ENCODE peak calls at places on chromosomes 16 and 17, in four cellular contexts. F, W, Q and B are unnamed samples.

GRCh38 chr17:31494259-31495048 is 103.0 kb downstream of the RAB11FIP4 start:
- DNase-seq in F (peak; percentile 46), W (peak; percentile 83), Q (no peak), B (peak; percentile 89)

GRCh38 chr17:40550608-40551007 is 14.7 kb downstream of the CCR7 start:
- DNase-seq in F (no peak), W (no peak), Q (no peak), B (no peak)

GRCh38 chr17:67575325-67575724 is 142.4 kb upstream of the NOL11 start:
- DNase-seq in F (no peak), W (peak; percentile 68), Q (no peak), B (no peak)

GRCh38 chr16:84555418-84556196 is 51.1 kb upstream of the MEAK7 start:
- DNase-seq in F (no peak), W (no peak), Q (no peak), B (no peak)

GRCh38 chr17:79706931-79707382 is 23.8 kb upstream of the ENPP7 start:
- DNase-seq in F (no peak), W (no peak), Q (no peak), B (no peak)

GRCh38 chr17:50129946-50130777 is at the start of gene SAMD14:
- DNase-seq in F (peak; percentile 67), W (no peak), Q (peak; percentile 64), B (no peak)

GRCh38 chr17:75034236-75034908 is 12.4 kb downstream of the ATP5PD start:
- DNase-seq in F (peak; percentile 68), W (peak; percentile 88), Q (peak; percentile 72), B (peak; percentile 93)

GRCh38 chr17:19812407-19812806 is 55.3 kb downstream of the ULK2 start:
- DNase-seq in F (no peak), W (no peak), Q (no peak), B (no peak)

GRCh38 chr17:680554-680953 is 34.1 kb downstream of the VPS53 start:
- DNase-seq in F (no peak), W (no peak), Q (no peak), B (peak; percentile 3)

GRCh38 chr17:14048169-14048568 is 21.1 kb upstream of the COX10 start:
- DNase-seq in F (no peak), W (no peak), Q (peak; percentile 23), B (no peak)

GRCh38 chr17:59751955-59752413 is 44.5 kb downstream of the VMP1 start:
- DNase-seq in F (no peak), W (no peak), Q (no peak), B (no peak)

GRCh38 chr17:78820841-78821240 is 19.8 kb downstream of the USP36 start:
- DNase-seq in F (no peak), W (no peak), Q (no peak), B (no peak)

GRCh38 chr17:82371333-82372062 is at the start of gene UTS2R:
- DNase-seq in F (no peak), W (no peak), Q (no peak), B (no peak)
- TF ChIP-seq SPI1 in F (no peak), W (no peak), Q (no peak), B (no peak)

DNA sequence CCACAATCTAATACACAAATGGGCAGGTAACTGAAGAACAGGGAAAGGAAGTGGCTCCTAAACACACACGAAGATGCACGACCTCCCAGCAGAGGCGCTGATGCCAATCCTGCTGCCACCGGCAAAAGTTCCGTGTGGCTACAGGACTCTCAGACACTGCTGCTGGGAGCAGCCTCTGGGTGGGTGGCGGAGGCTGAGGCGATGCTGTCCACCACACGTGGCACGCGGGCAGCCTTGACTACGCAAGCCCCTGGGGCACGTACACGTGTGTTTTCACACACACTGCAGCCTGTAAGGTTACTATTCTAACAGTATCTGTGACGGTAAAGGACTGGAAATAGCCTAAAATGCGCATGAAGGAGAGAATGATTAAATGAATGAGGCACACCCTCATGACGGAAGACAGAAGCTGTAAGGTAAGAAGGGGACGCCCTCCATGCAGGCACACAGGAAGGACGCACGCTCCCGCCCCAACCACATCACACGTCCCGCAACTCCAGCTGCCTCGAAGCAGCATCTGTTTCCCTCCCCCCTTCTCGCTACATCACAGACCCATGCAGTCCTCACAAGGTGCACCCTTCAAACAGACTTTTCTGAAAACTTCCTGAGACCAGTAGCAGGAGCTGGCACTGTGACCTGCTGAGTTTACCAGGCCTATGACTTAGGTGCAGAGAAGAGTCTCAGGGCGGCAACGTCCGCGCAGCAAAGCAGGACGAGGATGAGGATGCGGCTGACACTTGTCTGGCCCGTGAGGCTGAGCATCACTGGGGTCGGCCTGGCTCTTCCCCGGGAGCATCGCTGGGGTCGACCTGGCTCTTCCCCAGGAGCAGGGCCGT is 28.7 kb upstream of the FASN start:
- DNase-seq in F (no peak), W (no peak), Q (no peak), B (no peak)
- TF ChIP-seq SPI1 in F (no peak), W (no peak), Q (no peak), B (no peak)

DNA sequence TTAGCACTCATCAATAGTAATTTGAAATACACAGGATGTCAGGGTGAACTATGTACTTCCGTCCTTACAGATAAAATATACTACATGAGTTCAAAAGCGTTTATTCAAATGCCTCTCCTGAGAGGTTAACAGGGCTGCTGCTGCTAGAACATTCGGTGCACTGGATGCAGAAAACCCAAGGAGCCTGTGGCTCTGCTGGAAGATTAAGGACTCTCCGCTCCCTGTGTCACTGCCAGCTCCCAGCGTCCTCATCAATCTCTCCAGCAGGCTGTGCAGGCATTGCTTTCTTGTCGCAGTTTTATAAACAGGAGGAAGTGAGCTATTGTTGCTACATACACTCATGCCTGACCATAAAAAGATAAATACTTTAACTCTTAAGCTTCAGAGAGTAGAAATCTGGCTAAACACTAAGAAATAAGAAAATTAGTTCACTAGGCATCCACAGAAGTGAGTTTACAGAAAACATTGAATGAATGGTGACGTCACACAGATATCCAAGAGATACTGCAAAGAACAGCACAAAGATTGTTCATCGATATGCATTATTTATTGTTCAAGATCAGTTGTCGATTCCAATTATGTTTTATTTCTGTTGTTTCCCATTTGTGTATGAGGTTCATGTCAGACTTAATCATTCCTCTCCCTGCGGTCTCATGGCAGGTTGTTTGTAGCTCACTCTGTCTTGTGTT is 128.0 kb upstream of the MON1B start:
- DNase-seq in F (no peak), W (no peak), Q (no peak), B (no peak)
- TF ChIP-seq SPI1 in F (no peak), W (no peak), Q (no peak), B (no peak)

GRCh38 chr16:51487880-51488279 is 336.8 kb upstream of the SALL1 start:
- DNase-seq in F (no peak), W (no peak), Q (no peak), B (no peak)

DNA sequence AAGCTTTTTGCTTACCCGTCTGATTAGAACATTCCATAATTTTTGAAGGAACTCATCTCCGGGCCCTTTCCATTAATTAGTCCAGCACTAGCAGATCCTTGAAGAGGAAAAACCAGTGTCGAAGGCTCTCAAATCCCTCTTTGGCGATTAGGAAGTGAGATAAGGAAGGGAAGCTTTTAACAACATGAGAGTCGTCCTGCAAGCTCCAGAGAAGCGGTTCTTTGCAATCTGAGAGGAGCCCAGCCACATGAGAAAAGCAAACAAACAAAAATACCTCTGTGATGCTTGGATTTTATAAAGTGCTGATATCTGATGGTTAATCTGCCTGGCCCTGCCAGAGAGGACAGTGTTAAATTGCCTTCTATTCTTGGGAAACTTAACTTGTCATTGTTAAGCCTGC is 339.8 kb upstream of the SALL1 start:
- DNase-seq in F (no peak), W (no peak), Q (no peak), B (no peak)
- TF ChIP-seq SPI1 in F (no peak), W (no peak), Q (no peak), B (no peak)

DNA sequence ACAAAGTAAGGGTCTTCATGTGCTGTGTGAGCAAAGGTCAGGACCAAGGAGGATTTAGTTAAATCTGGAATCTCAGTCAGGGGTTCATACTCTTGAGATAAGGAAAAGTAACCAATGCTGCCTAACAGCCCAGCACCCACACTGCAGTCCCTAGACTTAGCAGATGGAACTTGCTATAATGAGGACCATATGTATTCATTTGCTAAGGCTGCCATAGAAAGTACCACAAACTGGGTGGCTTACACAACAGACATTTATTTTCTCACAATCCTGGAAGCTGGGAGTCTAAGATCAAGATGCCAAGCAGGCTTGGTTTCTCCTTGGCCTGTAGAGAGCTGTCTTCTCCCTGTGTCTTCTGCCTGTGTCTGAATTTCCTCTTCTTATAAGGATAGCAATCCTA is 20.8 kb downstream of the ZP2 start:
- DNase-seq in F (no peak), W (no peak), Q (no peak), B (no peak)
- TF ChIP-seq SPI1 in F (no peak), W (no peak), Q (no peak), B (no peak)

GRCh38 chr16:86794216-86794864 is 216.0 kb downstream of the FOXL1 start:
- DNase-seq in F (no peak), W (no peak), Q (no peak), B (no peak)
- TF ChIP-seq SPI1 in F (no peak), W (no peak), Q (no peak), B (no peak)

GRCh38 chr17:37609170-37610040 is at the start of gene SYNRG:
- DNase-seq in F (peak; percentile 96), W (peak; percentile 81), Q (peak; percentile 99), B (peak; percentile 87)

GRCh38 chr17:37610971-37611370 is 1.8 kb upstream of the SYNRG start:
- DNase-seq in F (no peak), W (no peak), Q (no peak), B (no peak)

GRCh38 chr17:37614391-37614790 is 5.2 kb upstream of the SYNRG start:
- DNase-seq in F (no peak), W (no peak), Q (no peak), B (no peak)

DNA sequence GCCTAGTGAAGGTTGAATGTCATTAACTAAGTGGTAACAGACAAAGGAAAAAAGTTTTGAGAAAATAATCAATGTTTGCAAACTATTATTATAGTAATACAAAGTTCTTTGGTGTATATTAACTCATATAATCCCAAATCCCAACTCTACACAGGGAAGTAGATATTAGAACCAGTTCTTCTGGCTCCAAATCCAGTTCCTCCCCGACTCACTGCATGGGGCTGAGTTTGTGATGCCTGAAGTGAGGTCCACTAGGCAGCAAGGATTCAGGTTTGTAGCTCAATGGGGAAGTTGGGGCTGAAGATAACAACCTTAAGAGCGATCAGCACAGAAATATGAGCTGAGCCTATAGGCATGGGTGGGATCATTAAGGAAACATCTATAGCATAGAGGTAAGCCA is 5.6 kb upstream of the SYNRG start:
- DNase-seq in F (no peak), W (no peak), Q (no peak), B (no peak)
- TF ChIP-seq SPI1 in F (no peak), W (no peak), Q (no peak), B (no peak)

GRCh38 chr16:74991593-74992403 is 6.9 kb upstream of the WDR59 start:
- DNase-seq in F (no peak), W (no peak), Q (peak; percentile 68), B (no peak)
- TF ChIP-seq SPI1 in F (no peak), W (no peak), Q (no peak), B (no peak)

GRCh38 chr17:28551421-28552186 is 820 bp downstream of the UNC119 start:
- DNase-seq in F (no peak), W (no peak), Q (no peak), B (no peak)
- TF ChIP-seq SPI1 in F (no peak), W (no peak), Q (no peak), B (no peak)